ENCODE peak calls at places on chromosomes 2 and 18, in six cellular contexts. E is brain microvascular endothelial cell; M is ovary; N is sigmoid colon; B is chondrocyte; L is CD4-positive, alpha-beta T cell. O is an unnamed sample.

GRCh38 chr18:53950545-53950944 is 273.9 kb downstream of the MBD2 start:
- DNase-seq in M (no peak), N (no peak), E (no peak), B (no peak), L (no peak), O (no peak)

GRCh38 chr2:121955313-121956211 is 200.1 kb downstream of the TSN start:
- DNase-seq in E (no peak), M (no peak), N (no peak), L (no peak), B (no peak), O (no peak)

GRCh38 chr2:159044804-159045286 is 76.4 kb downstream of the TANC1 start:
- DNase-seq in B (no peak), N (no peak), L (no peak), E (no peak), M (no peak), O (no peak)

GRCh38 chr2:103435010-103435409 is 673.2 kb downstream of the TMEM182 start:
- DNase-seq in L (no peak), E (no peak), M (no peak), B (no peak), N (no peak), O (peak; percentile 33)

GRCh38 chr2:108377815-108378630 is at the start of gene SULT1C4:
- DNase-seq in L (no peak), E (peak; percentile 19), B (no peak), N (peak; percentile 80), M (peak; percentile 90), O (peak; percentile 7)

GRCh38 chr2:221675509-221675908 is 103.4 kb upstream of the EPHA4 start:
- DNase-seq in E (no peak), L (no peak), N (no peak), M (no peak), B (no peak), O (no peak)

GRCh38 chr2:26396734-26397298 is 4.9 kb upstream of the DRC1 start:
- DNase-seq in B (no peak), N (no peak), M (no peak), E (no peak), L (no peak), O (no peak)

GRCh38 chr2:171160119-171160629 is 519 bp downstream of the TLK1 start:
- DNase-seq in B (no peak), L (peak; percentile 61), M (peak; percentile 71), E (peak; percentile 41), N (peak; percentile 82), O (peak; percentile 72)

GRCh38 chr18:77679869-77680268 is 430.2 kb downstream of the GALR1 start:
- DNase-seq in E (no peak), B (no peak), N (no peak), M (no peak), L (no peak), O (no peak)

GRCh38 chr2:100812141-100812540 is 7.8 kb upstream of the NPAS2 start:
- DNase-seq in M (no peak), N (no peak), L (no peak), B (no peak), E (no peak), O (no peak)

GRCh38 chr2:12009323-12009905 is 263.0 kb downstream of the LPIN1 start:
- DNase-seq in E (no peak), L (no peak), M (no peak), N (no peak), B (no peak), O (no peak)

DNA sequence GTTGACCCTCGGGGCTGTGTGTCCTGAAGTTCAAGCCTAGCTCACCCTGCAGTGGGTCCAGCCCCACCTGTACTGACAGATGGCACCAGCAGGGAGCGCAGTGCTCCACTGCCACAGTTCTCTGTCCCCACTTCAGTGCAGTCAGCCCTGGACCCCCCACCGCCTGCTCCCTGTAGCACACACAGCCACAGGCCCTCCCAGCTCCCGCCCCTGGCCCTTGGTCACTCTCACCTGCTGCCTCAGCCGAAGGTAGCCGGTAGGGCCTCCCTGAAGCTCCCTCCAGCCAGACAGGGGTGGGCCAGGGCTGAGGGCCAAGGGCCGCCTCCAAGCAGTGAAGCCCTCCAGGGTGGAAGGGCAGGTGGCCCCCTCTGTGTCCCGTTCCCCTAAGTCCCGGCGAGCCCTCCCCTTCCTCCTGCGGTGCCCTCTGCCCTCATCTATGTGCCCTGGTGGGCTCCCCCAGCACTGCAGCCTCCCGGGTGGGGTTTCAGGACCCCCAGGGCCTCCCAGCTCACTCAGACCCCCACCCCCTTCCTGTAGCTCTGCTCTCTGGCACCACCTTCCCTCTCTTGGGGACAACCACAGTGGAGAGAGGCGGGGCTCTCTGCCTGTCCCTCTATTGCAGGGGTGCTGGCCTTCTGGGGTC is 10.8 kb upstream of the ALPP start:
- DNase-seq in M (no peak), N (peak; percentile 60), B (peak; percentile 92), E (no peak), L (no peak), O (no peak)
- TF ChIP-seq CTCF in M (no peak), N (no peak), B (peak; percentile 55), E (peak; percentile 54), L (no peak), O (no peak)

DNA sequence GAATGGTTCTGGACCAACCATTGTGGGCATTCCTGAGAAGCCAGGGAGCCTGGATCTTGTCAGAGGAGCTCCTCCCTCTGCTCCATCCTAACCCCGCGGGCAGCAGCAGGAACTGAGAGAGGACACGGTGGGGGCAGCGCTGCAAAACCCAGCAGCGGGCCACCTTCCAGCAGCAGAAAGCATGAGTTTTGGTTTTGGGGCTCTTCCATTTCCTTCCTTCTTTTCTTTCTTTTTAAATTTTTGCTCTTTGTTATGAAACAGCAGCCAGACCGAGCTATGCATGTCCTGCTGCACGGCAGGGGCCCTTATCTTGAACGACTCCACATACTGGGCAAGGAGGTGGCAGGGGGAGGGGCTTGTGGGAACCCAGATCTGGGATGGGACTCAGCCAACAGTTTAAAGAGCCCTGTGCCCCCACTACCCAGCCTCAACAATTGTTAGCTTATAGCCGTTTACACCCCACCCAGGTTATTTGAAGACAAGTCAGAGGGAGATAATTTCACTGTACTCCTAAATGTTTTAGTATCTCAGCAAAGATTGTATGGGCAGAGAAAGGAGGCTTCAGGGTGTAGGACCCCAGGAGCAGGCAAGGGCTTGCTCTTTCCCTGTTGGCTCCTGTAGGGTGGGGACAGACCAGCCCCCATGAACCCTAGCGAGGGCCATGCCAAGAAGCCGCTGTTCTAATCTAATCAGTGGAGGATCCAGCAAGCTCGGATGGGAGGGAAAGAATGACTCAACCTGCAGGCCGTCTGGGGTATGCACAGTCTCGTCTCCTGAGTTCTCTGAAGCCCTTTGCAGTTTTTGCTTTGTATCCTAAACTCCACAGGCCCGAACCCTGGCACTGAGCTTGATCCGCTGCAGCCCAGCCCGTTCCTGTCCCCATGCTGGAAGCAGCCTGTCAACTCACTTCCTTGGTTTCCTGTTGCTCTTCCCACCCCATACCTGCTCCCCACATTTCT is 75.3 kb downstream of the LRRFIP1 start:
- DNase-seq in L (no peak), B (no peak), N (peak; percentile 89), E (peak; percentile 89), M (peak; percentile 61), O (peak; percentile 89)
- TF ChIP-seq CTCF in L (peak; percentile 16), B (peak; percentile 37), N (no peak), E (no peak), M (no peak), O (no peak)

DNA sequence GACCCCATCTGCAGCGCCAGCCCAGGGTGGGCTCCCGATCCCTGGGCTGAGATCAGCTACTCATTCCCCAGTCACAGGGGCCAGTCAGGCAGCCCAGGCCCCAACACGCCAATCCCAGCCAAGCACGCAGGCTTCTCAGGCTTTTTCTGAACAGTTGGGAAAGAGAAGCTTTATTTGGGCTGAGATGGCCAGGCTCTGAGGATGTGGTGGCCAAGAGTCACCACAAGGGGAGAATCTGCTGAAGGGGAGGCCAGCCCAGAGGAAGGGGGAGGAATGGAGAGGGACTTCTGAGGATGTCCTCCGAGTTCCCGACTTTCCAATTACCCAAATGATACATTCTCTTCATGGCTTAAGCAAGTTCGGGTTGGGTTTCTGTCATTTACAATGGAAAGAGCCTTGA is 2.8 kb upstream of the DIPK1C start:
- DNase-seq in B (no peak), M (no peak), E (no peak), N (no peak), L (no peak), O (no peak)
- TF ChIP-seq CTCF in B (peak; percentile 39), M (no peak), E (peak; percentile 50), N (no peak), L (no peak), O (peak; percentile 43)

DNA sequence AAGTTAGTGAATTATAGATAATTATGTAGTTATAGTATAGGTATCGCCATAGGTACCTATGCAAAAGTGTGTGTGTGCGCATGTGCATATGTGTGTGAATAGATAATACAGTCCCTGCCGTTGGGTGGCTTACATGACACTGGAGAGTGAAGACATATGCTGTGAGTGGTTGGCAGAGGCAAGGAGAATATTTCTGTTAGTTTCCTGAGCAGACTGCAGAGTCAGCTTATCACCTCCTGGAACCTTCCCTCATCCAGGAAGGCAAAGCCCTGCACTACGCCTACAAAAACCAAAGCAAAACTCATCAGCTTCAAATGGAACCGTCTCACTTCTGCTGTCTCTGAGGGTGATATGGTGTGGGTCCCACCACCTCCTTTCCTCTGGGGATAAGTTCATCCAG is 181.9 kb downstream of the LRRTM1 start:
- DNase-seq in N (no peak), L (no peak), E (no peak), M (no peak), B (no peak), O (no peak)
- TF ChIP-seq CTCF in N (no peak), L (no peak), E (no peak), M (no peak), B (no peak), O (no peak)

DNA sequence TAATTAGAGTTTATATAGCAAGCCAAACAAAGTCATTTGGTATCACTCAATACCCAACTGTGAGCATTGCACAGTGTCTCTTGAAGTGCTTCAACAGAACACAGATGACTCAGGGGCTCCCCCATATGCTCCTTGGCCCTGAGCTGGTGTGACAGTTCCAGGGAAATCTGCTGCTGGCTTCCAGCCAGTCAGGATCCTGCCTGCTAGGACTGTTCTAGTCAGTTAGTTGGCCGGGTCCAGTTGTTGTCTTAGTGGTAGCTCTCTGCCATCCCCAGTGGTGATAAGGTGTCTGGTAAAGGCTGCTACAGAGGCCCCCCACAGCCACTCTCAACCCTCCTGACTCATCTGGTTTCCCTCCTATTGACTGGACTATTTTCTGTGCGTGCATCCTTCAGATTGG is 100.3 kb downstream of the IRS1 start:
- DNase-seq in B (no peak), E (peak; percentile 59), L (no peak), M (peak; percentile 34), N (peak; percentile 90), O (peak; percentile 68)
- TF ChIP-seq CTCF in B (no peak), E (peak; percentile 46), L (no peak), M (no peak), N (no peak), O (peak; percentile 12)

DNA sequence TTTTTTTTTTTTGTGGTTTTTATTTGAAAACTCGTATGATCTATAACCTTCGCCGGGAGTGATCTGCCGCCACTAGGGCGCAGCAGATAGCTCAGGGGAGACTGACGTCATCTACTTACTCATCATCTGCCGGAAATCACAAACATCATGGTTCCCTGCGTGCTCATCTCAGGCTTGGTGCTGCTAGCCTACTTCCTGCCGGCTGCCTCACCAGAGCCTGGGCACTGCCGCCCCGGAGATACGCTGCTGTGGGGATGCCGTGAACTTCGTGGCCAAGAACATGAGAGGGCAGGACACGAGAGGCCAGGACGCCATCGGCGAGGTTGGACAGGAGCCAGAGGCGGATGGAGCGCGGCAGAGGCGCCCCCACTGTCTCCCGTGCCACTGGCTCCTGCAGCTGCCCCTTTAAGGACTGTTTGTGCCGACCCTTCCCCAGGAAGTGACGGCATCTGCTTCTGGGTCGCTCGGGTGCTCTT is 68.8 kb downstream of the DOK6 start:
- DNase-seq in L (no peak), B (no peak), N (peak; percentile 52), E (no peak), M (no peak), O (no peak)
- TF ChIP-seq CTCF in L (peak; percentile 19), B (peak; percentile 63), N (no peak), E (peak; percentile 39), M (no peak), O (no peak)

O was measured in cardiac fibroblast.